ENCODE peak calls at places on chromosome 11, in six cellular contexts. N is aorta; J is stimulated activated CD4-positive, alpha-beta T cell treated with anti-CD3 and anti-CD28 coated beads, Interleukin-15, amount 100 ng/mL, for 1 hour; V is AG09319; E is IMR-90; K is dermis blood vessel endothelial cell. Z is an unnamed sample.

GRCh38 chr11:78339483-78339882 is 78.1 kb downstream of the GAB2 start:
- DNase-seq in N (no peak), J (no peak), V (no peak), E (no peak), K (no peak), Z (no peak)

GRCh38 chr11:945986-946385 is 20.3 kb downstream of the AP2A2 start:
- DNase-seq in N (no peak), J (no peak), V (no peak), E (no peak), K (no peak), Z (no peak)

GRCh38 chr11:68993546-68993945 is 12.8 kb upstream of the MRGPRD start:
- DNase-seq in N (no peak), J (no peak), V (no peak), E (no peak), K (no peak), Z (no peak)

GRCh38 chr11:2759228-2760195 is 59.7 kb upstream of the KCNQ1OT1 start:
- DNase-seq in N (peak), J (no peak), V (no peak), E (no peak), K (no peak), Z (peak)

GRCh38 chr11:95829580-95830259 is 39.4 kb downstream of the CEP57 start:
- DNase-seq in N (no peak), J (no peak), V (no peak), E (peak), K (no peak), Z (no peak)

GRCh38 chr11:119258180-119258579 is 52.0 kb downstream of the CBL start:
- DNase-seq in N (no peak), J (no peak), V (no peak), E (no peak), K (no peak), Z (no peak)

GRCh38 chr11:17699157-17700114 is 19.9 kb upstream of the MYOD1 start:
- DNase-seq in N (no peak), J (no peak), V (no peak), E (peak), K (no peak), Z (no peak)

GRCh38 chr11:70894566-70894965 is 357.8 kb downstream of the SHANK2 start:
- DNase-seq in N (peak), J (no peak), V (no peak), E (no peak), K (no peak), Z (no peak)

GRCh38 chr11:10770626-10771254 is 19.7 kb downstream of the CTR9 start:
- DNase-seq in N (no peak), J (no peak), V (peak), E (peak), K (peak), Z (no peak)

GRCh38 chr11:74090701-74091100 is 80.1 kb downstream of the C2CD3 start:
- DNase-seq in N (no peak), J (no peak), V (no peak), E (peak), K (peak), Z (no peak)

GRCh38 chr11:94303884-94304459 is 408 bp upstream of the IZUMO1R start:
- DNase-seq in N (no peak), J (no peak), V (no peak), E (no peak), K (no peak), Z (no peak)

GRCh38 chr11:10727259-10727851 is 23.7 kb upstream of the CTR9 start:
- DNase-seq in N (no peak), J (no peak), V (no peak), E (peak), K (no peak), Z (no peak)

GRCh38 chr11:17852246-17852645 is 117.7 kb downstream of the KCNC1 start:
- DNase-seq in N (no peak), J (no peak), V (no peak), E (no peak), K (no peak), Z (no peak)

GRCh38 chr11:112805658-112806057 is 155.6 kb upstream of the NCAM1 start:
- DNase-seq in N (no peak), J (no peak), V (no peak), E (no peak), K (no peak), Z (no peak)

GRCh38 chr11:41522899-41523672 is 63.6 kb upstream of the LRRC4C start:
- DNase-seq in N (no peak), J (no peak), V (no peak), E (no peak), K (no peak), Z (no peak)

Z was measured in posterior vena cava.